ENCODE peak calls at places on chromosome 11, in six cellular contexts. Z is ureter, D is AG09319, I is memory B cell, J is EH, U is NCI-H2107. T is an unnamed sample.

GRCh38 chr11:75349540-75350116 is 1.8 kb downstream of the ARRB1 start:
- DNase-seq in Z (no peak), D (no peak), I (no peak), J (no peak), U (no peak), T (no peak)

GRCh38 chr11:35088676-35089075 is 50.3 kb upstream of the CD44 start:
- DNase-seq in Z (no peak), D (no peak), I (no peak), J (peak), U (no peak), T (no peak)

GRCh38 chr11:112637046-112637445 is 324.2 kb upstream of the NCAM1 start:
- DNase-seq in Z (no peak), D (no peak), I (no peak), J (no peak), U (no peak), T (no peak)

GRCh38 chr11:96464695-96465307 is 75.0 kb downstream of the JRKL start:
- DNase-seq in Z (no peak), D (peak), I (peak), J (peak), U (peak), T (peak)

GRCh38 chr11:107598225-107599139 is 7.5 kb downstream of the ELMOD1 start:
- DNase-seq in Z (no peak), D (no peak), I (no peak), J (peak), U (no peak), T (no peak)

GRCh38 chr11:129973068-129973467 is 29.6 kb downstream of the PRDM10 start:
- DNase-seq in Z (no peak), D (no peak), I (peak), J (no peak), U (no peak), T (peak)

GRCh38 chr11:64089027-64089360 is 53.3 kb downstream of the FLRT1 start:
- DNase-seq in Z (no peak), D (no peak), I (no peak), J (no peak), U (no peak), T (no peak)

GRCh38 chr11:97909544-97910394 is 1111.0 kb upstream of the CNTN5 start:
- DNase-seq in Z (no peak), D (no peak), I (no peak), J (peak), U (no peak), T (no peak)

GRCh38 chr11:120324932-120325810 is at the start of gene TLCD5:
- DNase-seq in Z (no peak), D (no peak), I (no peak), J (peak), U (no peak), T (no peak)

GRCh38 chr11:106958506-106959248 is 59.6 kb downstream of the GUCY1A2 start:
- DNase-seq in Z (no peak), D (no peak), I (no peak), J (no peak), U (no peak), T (no peak)

GRCh38 chr11:65651589-65652510 is 10.9 kb downstream of the RELA start:
- DNase-seq in Z (peak), D (no peak), I (no peak), J (peak), U (no peak), T (no peak)

GRCh38 chr11:21654091-21654490 is 538.8 kb upstream of the ANO5 start:
- DNase-seq in Z (no peak), D (no peak), I (no peak), J (no peak), U (peak), T (no peak)

GRCh38 chr11:34869425-34869824 is 46.8 kb downstream of the APIP start:
- DNase-seq in Z (no peak), D (no peak), I (no peak), J (no peak), U (no peak), T (no peak)

GRCh38 chr11:19316434-19316833 is 75.7 kb upstream of the E2F8 start:
- DNase-seq in Z (peak), D (no peak), I (no peak), J (no peak), U (no peak), T (no peak)

GRCh38 chr11:128852327-128853023 is 14.6 kb downstream of the KCNJ1 start:
- DNase-seq in Z (no peak), D (no peak), I (no peak), J (no peak), U (no peak), T (no peak)

GRCh38 chr11:115996125-115996807 is 492.1 kb upstream of the CADM1 start:
- DNase-seq in Z (no peak), D (no peak), I (no peak), J (no peak), U (no peak), T (no peak)

GRCh38 chr11:72446929-72447753 is 12.8 kb upstream of the CLPB start:
- DNase-seq in Z (no peak), D (peak), I (peak), J (peak), U (no peak), T (peak)